ENCODE peak calls at places on chromosomes 6 and 20, in seven cellular contexts. E is ovary; W is naive thymus-derived CD8-positive, alpha-beta T cell; F is mesothelial cell of epicardium; C is NCI-H345; Z is H7; B is PC-3. J is an unnamed sample.

GRCh38 chr6:148578489-148578814 is 168.4 kb upstream of the UST start:
- DNase-seq in B (no peak), W (no peak), E (no peak), Z (no peak), F (no peak), C (no peak), J (no peak)

GRCh38 chr6:116572162-116572561 is 858 bp downstream of the RWDD1 start:
- DNase-seq in B (no peak), W (no peak), Z (peak), E (no peak), C (no peak), F (no peak), J (no peak)

GRCh38 chr6:168342626-168343025 is 23.0 kb upstream of the DACT2 start:
- DNase-seq in W (no peak), F (no peak), B (peak), E (no peak), Z (no peak), C (no peak), J (no peak)

GRCh38 chr6:90637321-90637720 is 50.4 kb upstream of the MAP3K7 start:
- DNase-seq in C (no peak), F (no peak), E (no peak), B (no peak), Z (no peak), W (no peak), J (no peak)

GRCh38 chr20:25014816-25015215 is 22.3 kb upstream of the APMAP start:
- DNase-seq in B (no peak), W (no peak), Z (no peak), E (no peak), C (no peak), F (no peak), J (no peak)

GRCh38 chr6:30006170-30007131 is 54.6 kb upstream of the POLR1H start:
- DNase-seq in F (no peak), W (no peak), C (no peak), B (no peak), Z (peak), E (peak), J (no peak)

GRCh38 chr6:15872252-15873103 is 209.7 kb upstream of the DTNBP1 start:
- DNase-seq in E (no peak), Z (no peak), B (no peak), C (no peak), W (no peak), F (no peak), J (no peak)

GRCh38 chr20:37442986-37443385 is 78.1 kb upstream of the NNAT start:
- DNase-seq in E (no peak), Z (no peak), F (no peak), B (no peak), W (no peak), C (no peak), J (no peak)

GRCh38 chr20:50675671-50676376 is 15.5 kb downstream of the RIPOR3 start:
- DNase-seq in C (no peak), E (no peak), W (no peak), F (no peak), B (no peak), Z (no peak), J (no peak)

GRCh38 chr6:170542031-170542719 is 10.9 kb downstream of the PSMB1 start:
- DNase-seq in F (no peak), W (no peak), E (no peak), Z (no peak), C (no peak), B (no peak), J (no peak)

GRCh38 chr6:14074723-14075503 is 42.7 kb upstream of the CD83 start:
- DNase-seq in F (no peak), B (peak), Z (no peak), C (no peak), E (no peak), W (no peak), J (no peak)

GRCh38 chr6:159168536-159169192 is 536 bp upstream of the FNDC1 start:
- DNase-seq in C (no peak), B (no peak), E (peak), W (no peak), F (no peak), Z (peak), J (no peak)

GRCh38 chr6:128713461-128713860 is 169.5 kb upstream of the LAMA2 start:
- DNase-seq in W (no peak), E (no peak), F (no peak), B (peak), Z (no peak), C (no peak), J (peak)

GRCh38 chr6:53673138-53673801 is 7.7 kb upstream of the KLHL31 start:
- DNase-seq in Z (no peak), C (peak), F (no peak), B (peak), E (no peak), W (no peak), J (peak)